ENCODE peak calls at places on chromosomes 7 and 10, in four cellular contexts. One of them, this sample, is unnamed.

GRCh38 chr10:126904807-126905686 is at the start of gene DOCK1:
- DNase-seq in NCI-H345: peak
- DNase-seq in T-cell: no peak
- DNase-seq in left colon: peak
- DNase-seq in this sample: no peak

GRCh38 chr10:124879136-124879535 is 62.8 kb upstream of the ZRANB1 start:
- DNase-seq in NCI-H345: no peak
- DNase-seq in T-cell: no peak
- DNase-seq in left colon: no peak
- DNase-seq in this sample: no peak

GRCh38 chr7:150898475-150899011 is 46.2 kb downstream of the AOC1 start:
- DNase-seq in NCI-H345: peak
- DNase-seq in T-cell: peak
- DNase-seq in left colon: peak
- DNase-seq in this sample: peak

GRCh38 chr7:39336457-39336856 is 229.7 kb upstream of the YAE1 start:
- DNase-seq in NCI-H345: no peak
- DNase-seq in T-cell: no peak
- DNase-seq in left colon: no peak
- DNase-seq in this sample: no peak

GRCh38 chr10:30529373-30529998 is 95.5 kb downstream of the MAP3K8 start:
- DNase-seq in NCI-H345: no peak
- DNase-seq in T-cell: peak
- DNase-seq in left colon: peak
- DNase-seq in this sample: peak

GRCh38 chr7:115635367-115635766 is 395.2 kb downstream of the TFEC start:
- DNase-seq in NCI-H345: no peak
- DNase-seq in T-cell: no peak
- DNase-seq in left colon: no peak
- DNase-seq in this sample: no peak

GRCh38 chr10:47039558-47039905 is 128.3 kb downstream of the PTPN20 start:
- DNase-seq in NCI-H345: no peak
- DNase-seq in T-cell: no peak
- DNase-seq in left colon: no peak
- DNase-seq in this sample: no peak

GRCh38 chr10:133390597-133391248 is 3.2 kb upstream of the MTG1 start:
- DNase-seq in NCI-H345: no peak
- DNase-seq in T-cell: no peak
- DNase-seq in left colon: no peak
- DNase-seq in this sample: no peak

GRCh38 chr7:69359003-69359555 is 239.2 kb upstream of the AUTS2 start:
- DNase-seq in NCI-H345: no peak
- DNase-seq in T-cell: no peak
- DNase-seq in left colon: no peak
- DNase-seq in this sample: no peak

GRCh38 chr7:34066968-34067367 is 161.6 kb downstream of the BMPER start:
- DNase-seq in NCI-H345: peak
- DNase-seq in T-cell: no peak
- DNase-seq in left colon: no peak
- DNase-seq in this sample: no peak

GRCh38 chr7:70419816-70420215 is 712.1 kb upstream of the GALNT17 start:
- DNase-seq in NCI-H345: peak
- DNase-seq in T-cell: no peak
- DNase-seq in left colon: no peak
- DNase-seq in this sample: no peak

GRCh38 chr10:65100146-65100545 is 1578.9 kb downstream of the REEP3 start:
- DNase-seq in NCI-H345: no peak
- DNase-seq in T-cell: no peak
- DNase-seq in left colon: no peak
- DNase-seq in this sample: no peak

GRCh38 chr10:125201108-125201524 is 40.8 kb upstream of the CTBP2 start:
- DNase-seq in NCI-H345: no peak
- DNase-seq in T-cell: no peak
- DNase-seq in left colon: no peak
- DNase-seq in this sample: no peak

GRCh38 chr7:30329706-30330105 is 45.3 kb downstream of the ZNRF2 start:
- DNase-seq in NCI-H345: no peak
- DNase-seq in T-cell: no peak
- DNase-seq in left colon: no peak
- DNase-seq in this sample: no peak

GRCh38 chr10:28922127-28922526 is 244.8 kb downstream of the BAMBI start:
- DNase-seq in NCI-H345: no peak
- DNase-seq in T-cell: no peak
- DNase-seq in left colon: no peak
- DNase-seq in this sample: no peak

GRCh38 chr10:85646312-85646711 is 720.3 kb downstream of the GRID1 start:
- DNase-seq in NCI-H345: peak
- DNase-seq in T-cell: no peak
- DNase-seq in left colon: no peak
- DNase-seq in this sample: no peak

GRCh38 chr10:18378766-18379165 is 238.5 kb downstream of the CACNB2 start:
- DNase-seq in NCI-H345: no peak
- DNase-seq in T-cell: no peak
- DNase-seq in left colon: no peak
- DNase-seq in this sample: no peak

GRCh38 chr10:120782336-120782735 is 68.8 kb upstream of the WDR11 start:
- DNase-seq in NCI-H345: no peak
- DNase-seq in T-cell: no peak
- DNase-seq in left colon: no peak
- DNase-seq in this sample: no peak

GRCh38 chr10:1938317-1938716 is 201.0 kb upstream of the ADARB2 start:
- DNase-seq in NCI-H345: no peak
- DNase-seq in T-cell: peak
- DNase-seq in left colon: no peak
- DNase-seq in this sample: no peak

GRCh38 chr10:71232089-71232998 is 20.0 kb downstream of the UNC5B start:
- DNase-seq in NCI-H345: no peak
- DNase-seq in T-cell: no peak
- DNase-seq in left colon: no peak
- DNase-seq in this sample: no peak

GRCh38 chr10:75492151-75492550 is 60.7 kb downstream of the LRMDA start:
- DNase-seq in NCI-H345: no peak
- DNase-seq in T-cell: no peak
- DNase-seq in left colon: no peak
- DNase-seq in this sample: no peak

GRCh38 chr7:84384417-84384816 is 189.8 kb upstream of the SEMA3A start:
- DNase-seq in NCI-H345: no peak
- DNase-seq in T-cell: no peak
- DNase-seq in left colon: no peak
- DNase-seq in this sample: no peak

GRCh38 chr10:79046991-79047874 is 21.5 kb upstream of the ZMIZ1 start:
- DNase-seq in NCI-H345: no peak
- DNase-seq in T-cell: no peak
- DNase-seq in left colon: peak
- DNase-seq in this sample: no peak

GRCh38 chr10:22103701-22104100 is 100.2 kb upstream of the DNAJC1 start:
- DNase-seq in NCI-H345: no peak
- DNase-seq in T-cell: no peak
- DNase-seq in left colon: no peak
- DNase-seq in this sample: no peak

GRCh38 chr10:103709341-103709920 is 145.9 kb downstream of the SH3PXD2A start:
- DNase-seq in NCI-H345: no peak
- DNase-seq in T-cell: no peak
- DNase-seq in left colon: no peak
- DNase-seq in this sample: no peak

GRCh38 chr10:80500572-80501380 is 36.9 kb upstream of the SH2D4B start:
- DNase-seq in NCI-H345: no peak
- DNase-seq in T-cell: peak
- DNase-seq in left colon: no peak
- DNase-seq in this sample: no peak

GRCh38 chr7:68980011-68980410 is 618.3 kb upstream of the AUTS2 start:
- DNase-seq in NCI-H345: no peak
- DNase-seq in T-cell: no peak
- DNase-seq in left colon: no peak
- DNase-seq in this sample: no peak